ENCODE peak calls at places on chromosomes 3 and 15, in six cellular contexts. One of them, this sample, is unnamed.

GRCh38 chr3:165885558-165886270 is 48.5 kb upstream of the BCHE start:
- DNase-seq in left lung: no peak
- DNase-seq in GM12878: no peak
- DNase-seq in cardiac muscle cell: no peak
- DNase-seq in tibial artery: no peak
- DNase-seq in mucosa of descending colon: no peak
- DNase-seq in this sample: no peak

GRCh38 chr3:150469031-150469930 is 61.2 kb downstream of the TSC22D2 start:
- DNase-seq in mucosa of descending colon: peak; percentile 61
- DNase-seq in tibial artery: peak; percentile 55
- DNase-seq in cardiac muscle cell: peak; percentile 95
- DNase-seq in left lung: peak; percentile 41
- DNase-seq in GM12878: no peak
- DNase-seq in this sample: no peak

GRCh38 chr3:8480699-8481098 is 20.9 kb upstream of the LMCD1 start:
- DNase-seq in tibial artery: no peak
- DNase-seq in cardiac muscle cell: no peak
- DNase-seq in mucosa of descending colon: no peak
- DNase-seq in GM12878: no peak
- DNase-seq in left lung: no peak
- DNase-seq in this sample: no peak

GRCh38 chr3:129425619-129426018 is 2.8 kb downstream of the EFCAB12 start:
- DNase-seq in tibial artery: no peak
- DNase-seq in GM12878: no peak
- DNase-seq in cardiac muscle cell: no peak
- DNase-seq in left lung: no peak
- DNase-seq in mucosa of descending colon: no peak
- DNase-seq in this sample: no peak

GRCh38 chr3:143199998-143200909 is 80.7 kb downstream of the CHST2 start:
- DNase-seq in left lung: no peak
- DNase-seq in GM12878: no peak
- DNase-seq in mucosa of descending colon: no peak
- DNase-seq in cardiac muscle cell: no peak
- DNase-seq in tibial artery: no peak
- DNase-seq in this sample: no peak

GRCh38 chr15:60130811-60131210 is 126.7 kb downstream of the FOXB1 start:
- DNase-seq in left lung: no peak
- DNase-seq in mucosa of descending colon: no peak
- DNase-seq in tibial artery: no peak
- DNase-seq in cardiac muscle cell: no peak
- DNase-seq in GM12878: no peak
- DNase-seq in this sample: no peak

GRCh38 chr3:151761581-151761980 is 27.9 kb downstream of the AADACL2 start:
- DNase-seq in left lung: no peak
- DNase-seq in GM12878: no peak
- DNase-seq in tibial artery: no peak
- DNase-seq in cardiac muscle cell: no peak
- DNase-seq in mucosa of descending colon: no peak
- DNase-seq in this sample: no peak

GRCh38 chr15:93495799-93496637 is 407.0 kb upstream of the RGMA start:
- DNase-seq in GM12878: no peak
- DNase-seq in mucosa of descending colon: no peak
- DNase-seq in tibial artery: no peak
- DNase-seq in left lung: no peak
- DNase-seq in cardiac muscle cell: no peak
- DNase-seq in this sample: no peak

GRCh38 chr3:153219147-153219546 is 57.1 kb downstream of the RAP2B start:
- DNase-seq in GM12878: no peak
- DNase-seq in cardiac muscle cell: peak; percentile 27
- DNase-seq in mucosa of descending colon: no peak
- DNase-seq in left lung: no peak
- DNase-seq in tibial artery: no peak
- DNase-seq in this sample: no peak

GRCh38 chr3:79011821-79012529 is 755.8 kb downstream of the ROBO1 start:
- DNase-seq in mucosa of descending colon: no peak
- DNase-seq in tibial artery: no peak
- DNase-seq in GM12878: no peak
- DNase-seq in left lung: no peak
- DNase-seq in cardiac muscle cell: no peak
- DNase-seq in this sample: no peak

GRCh38 chr3:156902916-156903315 is 76.8 kb downstream of the LEKR1 start:
- DNase-seq in mucosa of descending colon: no peak
- DNase-seq in GM12878: no peak
- DNase-seq in cardiac muscle cell: no peak
- DNase-seq in tibial artery: no peak
- DNase-seq in left lung: no peak
- DNase-seq in this sample: no peak

GRCh38 chr3:105504440-105504951 is 137.8 kb downstream of the ALCAM start:
- DNase-seq in mucosa of descending colon: no peak
- DNase-seq in tibial artery: no peak
- DNase-seq in cardiac muscle cell: no peak
- DNase-seq in left lung: no peak
- DNase-seq in GM12878: no peak
- DNase-seq in this sample: no peak

GRCh38 chr3:79264892-79265291 is 502.9 kb downstream of the ROBO1 start:
- DNase-seq in GM12878: no peak
- DNase-seq in tibial artery: no peak
- DNase-seq in mucosa of descending colon: no peak
- DNase-seq in cardiac muscle cell: no peak
- DNase-seq in left lung: no peak
- DNase-seq in this sample: no peak

GRCh38 chr3:105277656-105278055 is 89.1 kb upstream of the ALCAM start:
- DNase-seq in cardiac muscle cell: peak; percentile 30
- DNase-seq in left lung: no peak
- DNase-seq in tibial artery: no peak
- DNase-seq in GM12878: no peak
- DNase-seq in mucosa of descending colon: no peak
- DNase-seq in this sample: no peak

GRCh38 chr3:133097214-133097613 is 59.0 kb downstream of the TMEM108 start:
- DNase-seq in tibial artery: no peak
- DNase-seq in left lung: no peak
- DNase-seq in cardiac muscle cell: peak; percentile 71
- DNase-seq in mucosa of descending colon: no peak
- DNase-seq in GM12878: no peak
- DNase-seq in this sample: no peak
- H3K4me3 ChIP-seq in tibial artery: no peak overlapping the region
- H3K4me3 ChIP-seq in left lung: no peak overlapping the region
- H3K4me3 ChIP-seq in cardiac muscle cell: no peak overlapping the region
- H3K4me3 ChIP-seq in mucosa of descending colon: no peak overlapping the region
- H3K4me3 ChIP-seq in GM12878: no peak overlapping the region
- H3K4me3 ChIP-seq in this sample: no peak overlapping the region

GRCh38 chr3:113034011-113034410 is 43.2 kb downstream of the GTPBP8 start:
- DNase-seq in mucosa of descending colon: no peak
- DNase-seq in left lung: no peak
- DNase-seq in tibial artery: no peak
- DNase-seq in GM12878: no peak
- DNase-seq in cardiac muscle cell: peak; percentile 14
- DNase-seq in this sample: no peak

GRCh38 chr3:113038326-113038725 is 47.5 kb downstream of the GTPBP8 start:
- DNase-seq in left lung: no peak
- DNase-seq in mucosa of descending colon: no peak
- DNase-seq in tibial artery: no peak
- DNase-seq in GM12878: no peak
- DNase-seq in cardiac muscle cell: no peak
- DNase-seq in this sample: no peak

GRCh38 chr3:113039546-113039945 is 48.8 kb downstream of the GTPBP8 start:
- DNase-seq in cardiac muscle cell: no peak
- DNase-seq in left lung: no peak
- DNase-seq in GM12878: no peak
- DNase-seq in tibial artery: no peak
- DNase-seq in mucosa of descending colon: no peak
- DNase-seq in this sample: no peak

GRCh38 chr3:113040231-113040630 is 49.4 kb downstream of the GTPBP8 start:
- DNase-seq in mucosa of descending colon: no peak
- DNase-seq in tibial artery: no peak
- DNase-seq in GM12878: no peak
- DNase-seq in left lung: no peak
- DNase-seq in cardiac muscle cell: no peak
- DNase-seq in this sample: no peak

DNA sequence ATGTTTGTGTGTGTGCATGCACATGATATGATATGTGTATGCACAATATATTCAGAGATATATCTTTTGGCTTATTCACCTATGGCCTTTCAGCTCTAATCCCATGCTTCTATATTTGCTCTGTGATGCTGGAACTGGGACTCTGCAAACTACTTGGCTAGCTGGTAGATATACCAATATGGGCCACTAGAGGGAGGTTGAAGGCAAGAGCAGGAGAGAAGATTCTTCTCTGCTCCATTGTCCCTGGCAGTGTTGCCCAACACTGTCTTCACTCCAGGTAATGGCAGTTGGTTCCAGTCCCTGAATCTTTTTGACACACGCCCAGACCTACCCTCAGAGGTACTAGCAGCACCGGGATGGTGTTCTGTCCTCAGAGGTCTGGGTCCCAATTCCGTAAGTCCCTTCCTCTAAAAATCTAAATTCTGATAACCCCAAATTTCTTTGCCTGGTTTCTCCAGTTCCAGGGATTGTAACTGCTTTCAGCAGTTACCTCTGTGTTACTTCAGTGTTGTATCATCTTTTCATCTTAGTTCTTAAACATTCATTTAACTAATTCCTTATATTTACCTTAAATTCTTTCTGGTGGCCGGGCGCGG is 44.7 kb downstream of the GTPBP8 start:
- DNase-seq in mucosa of descending colon: peak; percentile 64
- DNase-seq in left lung: no peak
- DNase-seq in GM12878: no peak
- DNase-seq in cardiac muscle cell: peak; percentile 74
- DNase-seq in tibial artery: peak; percentile 21
- DNase-seq in this sample: no peak
- TF ChIP-seq CTCF in mucosa of descending colon: peak; percentile 61
- TF ChIP-seq CTCF in left lung: peak; percentile 74
- TF ChIP-seq CTCF in GM12878: peak; percentile 72
- TF ChIP-seq CTCF in cardiac muscle cell: peak; percentile 88
- TF ChIP-seq CTCF in tibial artery: peak; percentile 68
- TF ChIP-seq CTCF in this sample: peak; percentile 79

GRCh38 chr3:170634663-170635096 is 48.8 kb upstream of the SLC7A14 start:
- DNase-seq in cardiac muscle cell: no peak
- DNase-seq in GM12878: peak; percentile 91
- DNase-seq in tibial artery: no peak
- DNase-seq in mucosa of descending colon: peak; percentile 4
- DNase-seq in left lung: no peak
- DNase-seq in this sample: no peak
- H3K4me1 ChIP-seq in cardiac muscle cell: no peaks in the 10 kb centered on the region
- H3K4me1 ChIP-seq in GM12878: peaks cover 27% of the 10 kb centered on the region
- H3K4me1 ChIP-seq in tibial artery: no peaks in the 10 kb centered on the region
- H3K4me1 ChIP-seq in mucosa of descending colon: peaks cover 8% of the 10 kb centered on the region
- H3K4me1 ChIP-seq in left lung: no peaks in the 10 kb centered on the region
- H3K4me1 ChIP-seq in this sample: no peaks in the 10 kb centered on the region

DNA sequence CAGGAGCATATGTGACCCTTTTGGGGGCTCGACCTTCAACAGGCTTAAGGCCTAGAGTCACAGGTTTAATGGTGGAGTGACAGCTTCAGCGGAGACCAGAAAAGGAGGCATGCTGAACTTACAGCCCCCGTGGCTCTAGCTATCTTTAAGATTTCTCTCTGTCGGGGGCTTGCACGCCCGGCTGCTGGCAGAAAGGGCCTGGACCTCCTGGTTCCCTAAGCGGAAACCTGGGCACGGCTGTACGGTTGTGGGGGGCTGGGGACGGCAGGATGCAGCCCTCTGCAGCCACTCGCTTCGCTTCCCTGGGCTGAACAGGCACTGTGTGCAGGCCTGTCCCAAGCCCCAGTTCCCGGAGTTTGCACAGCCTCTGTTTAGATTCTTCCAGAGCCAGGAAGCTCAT is 513 bp upstream of the CACNA2D2 start:
- DNase-seq in GM12878: no peak
- DNase-seq in cardiac muscle cell: no peak
- DNase-seq in tibial artery: no peak
- DNase-seq in left lung: no peak
- DNase-seq in mucosa of descending colon: no peak
- DNase-seq in this sample: no peak
- H3K4me3 ChIP-seq in GM12878: no peak overlapping the region
- H3K4me3 ChIP-seq in cardiac muscle cell: peak overlapping the region; percentile 90
- H3K4me3 ChIP-seq in tibial artery: peak overlapping the region; percentile 53
- H3K4me3 ChIP-seq in left lung: peak overlapping the region; percentile 41
- H3K4me3 ChIP-seq in mucosa of descending colon: no peak overlapping the region
- H3K4me3 ChIP-seq in this sample: peak overlapping the region; percentile 61

This sample was measured in lower lobe of right lung.